ENCODE peak calls at places on chromosomes 16 and 17, in ten cellular contexts. N, I, A, H, P, C, F, B, Y and K are unnamed samples.

GRCh38 chr16:1338119-1338730 is 4.8 kb downstream of the BAIAP3 start:
- DNase-seq in N (no peak), I (no peak), A (peak), H (peak), P (no peak), C (no peak), F (no peak), B (peak), Y (no peak), K (no peak)

GRCh38 chr17:40219073-40219860 is at the start of gene WIPF2:
- DNase-seq in N (peak), I (peak), A (peak), H (peak), P (peak), C (peak), F (peak), B (peak), Y (peak), K (peak)

GRCh38 chr16:25855818-25856217 is 164.1 kb downstream of the HS3ST4 start:
- DNase-seq in N (no peak), I (no peak), A (no peak), H (no peak), P (no peak), C (no peak), F (no peak), B (no peak), Y (no peak), K (no peak)

GRCh38 chr17:17052462-17053221 is 10.4 kb downstream of the MPRIP start:
- DNase-seq in N (no peak), I (no peak), A (no peak), H (no peak), P (no peak), C (no peak), F (no peak), B (no peak), Y (no peak), K (no peak)

GRCh38 chr17:15233022-15233805 is 31.9 kb downstream of the PMP22 start:
- DNase-seq in N (peak), I (no peak), A (no peak), H (no peak), P (no peak), C (no peak), F (no peak), B (no peak), Y (no peak), K (no peak)

GRCh38 chr16:75620326-75621169 is 2.5 kb downstream of the ADAT1 start:
- DNase-seq in N (no peak), I (no peak), A (no peak), H (peak), P (no peak), C (no peak), F (no peak), B (no peak), Y (no peak), K (no peak)

GRCh38 chr17:76266244-76266938 is 1.2 kb downstream of the UBALD2 start:
- DNase-seq in N (peak), I (no peak), A (peak), H (peak), P (no peak), C (no peak), F (no peak), B (peak), Y (no peak), K (no peak)

GRCh38 chr17:38560503-38561318 is 45.0 kb downstream of the SRCIN1 start:
- DNase-seq in N (peak), I (no peak), A (no peak), H (no peak), P (no peak), C (no peak), F (no peak), B (no peak), Y (peak), K (no peak)

GRCh38 chr17:65985571-65985970 is 206.4 kb downstream of the CEP112 start:
- DNase-seq in N (peak), I (no peak), A (no peak), H (no peak), P (no peak), C (no peak), F (no peak), B (no peak), Y (no peak), K (no peak)

GRCh38 chr16:66717112-66717675 is 20.7 kb upstream of the CMTM4 start:
- DNase-seq in N (peak), I (no peak), A (no peak), H (peak), P (no peak), C (no peak), F (no peak), B (no peak), Y (no peak), K (no peak)

GRCh38 chr16:46972971-46973456 is 460 bp downstream of the DNAJA2 start:
- DNase-seq in N (no peak), I (peak), A (peak), H (peak), P (no peak), C (no peak), F (no peak), B (peak), Y (peak), K (peak)

GRCh38 chr16:19359556-19359955 is 58.1 kb upstream of the TMC5 start:
- DNase-seq in N (no peak), I (no peak), A (no peak), H (no peak), P (no peak), C (no peak), F (no peak), B (no peak), Y (no peak), K (no peak)

GRCh38 chr16:52350031-52350430 is 196.9 kb downstream of the TOX3 start:
- DNase-seq in N (no peak), I (no peak), A (no peak), H (no peak), P (no peak), C (no peak), F (no peak), B (no peak), Y (no peak), K (no peak)

GRCh38 chr16:15811778-15812750 is 44.8 kb downstream of the MYH11 start:
- DNase-seq in N (peak), I (no peak), A (peak), H (no peak), P (no peak), C (no peak), F (no peak), B (no peak), Y (peak), K (no peak)

GRCh38 chr16:13733561-13733960 is 186.4 kb upstream of the ERCC4 start:
- DNase-seq in N (no peak), I (no peak), A (no peak), H (no peak), P (no peak), C (no peak), F (no peak), B (no peak), Y (no peak), K (no peak)

GRCh38 chr17:5539286-5539685 is 45.0 kb downstream of the NLRP1 start:
- DNase-seq in N (no peak), I (no peak), A (no peak), H (no peak), P (no peak), C (no peak), F (no peak), B (no peak), Y (peak), K (no peak)

GRCh38 chr17:39981207-39982068 is 831 bp downstream of the PSMD3 start:
- DNase-seq in N (no peak), I (no peak), A (no peak), H (no peak), P (no peak), C (no peak), F (no peak), B (no peak), Y (no peak), K (no peak)

GRCh38 chr17:71899317-71899716 is 221.5 kb upstream of the SOX9 start:
- DNase-seq in N (peak), I (no peak), A (no peak), H (no peak), P (no peak), C (no peak), F (no peak), B (no peak), Y (no peak), K (no peak)

GRCh38 chr17:27466748-27467375 is 10.6 kb downstream of the KSR1 start:
- DNase-seq in N (no peak), I (no peak), A (no peak), H (no peak), P (no peak), C (no peak), F (no peak), B (no peak), Y (no peak), K (peak)

GRCh38 chr17:30950669-30951399 is 20.0 kb upstream of the RNF135 start:
- DNase-seq in N (peak), I (peak), A (peak), H (peak), P (no peak), C (no peak), F (peak), B (peak), Y (no peak), K (peak)

GRCh38 chr16:57807252-57807967 is 5.1 kb upstream of the KIFC3 start:
- DNase-seq in N (no peak), I (no peak), A (no peak), H (no peak), P (no peak), C (no peak), F (no peak), B (no peak), Y (no peak), K (no peak)

GRCh38 chr17:10197721-10198508 is 491 bp downstream of the GAS7 start:
- DNase-seq in N (no peak), I (no peak), A (no peak), H (no peak), P (no peak), C (no peak), F (no peak), B (peak), Y (peak), K (peak)

GRCh38 chr16:704552-705380 is 835 bp downstream of the FBXL16 start:
- DNase-seq in N (no peak), I (no peak), A (no peak), H (no peak), P (no peak), C (no peak), F (no peak), B (no peak), Y (no peak), K (no peak)

GRCh38 chr16:65704866-65705265 is 583.0 kb upstream of the CDH11 start:
- DNase-seq in N (no peak), I (no peak), A (no peak), H (no peak), P (no peak), C (no peak), F (no peak), B (no peak), Y (no peak), K (no peak)

GRCh38 chr17:48997103-48997826 is at the start of gene IGF2BP1:
- DNase-seq in N (peak), I (no peak), A (no peak), H (no peak), P (no peak), C (no peak), F (no peak), B (no peak), Y (no peak), K (no peak)

GRCh38 chr16:27174007-27174406 is 29.3 kb upstream of the KDM8 start:
- DNase-seq in N (no peak), I (no peak), A (no peak), H (peak), P (no peak), C (no peak), F (no peak), B (no peak), Y (no peak), K (no peak)

GRCh38 chr17:76558210-76559095 is 18.6 kb downstream of the PRCD start:
- DNase-seq in N (peak), I (no peak), A (no peak), H (no peak), P (no peak), C (no peak), F (no peak), B (no peak), Y (no peak), K (no peak)

GRCh38 chr17:82772026-82772425 is 20.2 kb downstream of the TBCD start:
- DNase-seq in N (peak), I (no peak), A (no peak), H (peak), P (no peak), C (no peak), F (no peak), B (peak), Y (no peak), K (no peak)

GRCh38 chr17:81399481-81400153 is 4.4 kb downstream of the BAHCC1 start:
- DNase-seq in N (no peak), I (no peak), A (peak), H (no peak), P (no peak), C (no peak), F (no peak), B (no peak), Y (no peak), K (no peak)

GRCh38 chr16:69709456-69710084 is 16.8 kb downstream of the NQO1 start:
- DNase-seq in N (peak), I (no peak), A (no peak), H (no peak), P (no peak), C (peak), F (peak), B (no peak), Y (no peak), K (no peak)

GRCh38 chr16:74817851-74818250 is 43.2 kb upstream of the FA2H start:
- DNase-seq in N (no peak), I (no peak), A (no peak), H (no peak), P (no peak), C (no peak), F (no peak), B (no peak), Y (no peak), K (no peak)

GRCh38 chr16:20409398-20410152 is at the start of gene ACSM5:
- DNase-seq in N (no peak), I (peak), A (peak), H (peak), P (no peak), C (no peak), F (peak), B (peak), Y (peak), K (peak)

DNA sequence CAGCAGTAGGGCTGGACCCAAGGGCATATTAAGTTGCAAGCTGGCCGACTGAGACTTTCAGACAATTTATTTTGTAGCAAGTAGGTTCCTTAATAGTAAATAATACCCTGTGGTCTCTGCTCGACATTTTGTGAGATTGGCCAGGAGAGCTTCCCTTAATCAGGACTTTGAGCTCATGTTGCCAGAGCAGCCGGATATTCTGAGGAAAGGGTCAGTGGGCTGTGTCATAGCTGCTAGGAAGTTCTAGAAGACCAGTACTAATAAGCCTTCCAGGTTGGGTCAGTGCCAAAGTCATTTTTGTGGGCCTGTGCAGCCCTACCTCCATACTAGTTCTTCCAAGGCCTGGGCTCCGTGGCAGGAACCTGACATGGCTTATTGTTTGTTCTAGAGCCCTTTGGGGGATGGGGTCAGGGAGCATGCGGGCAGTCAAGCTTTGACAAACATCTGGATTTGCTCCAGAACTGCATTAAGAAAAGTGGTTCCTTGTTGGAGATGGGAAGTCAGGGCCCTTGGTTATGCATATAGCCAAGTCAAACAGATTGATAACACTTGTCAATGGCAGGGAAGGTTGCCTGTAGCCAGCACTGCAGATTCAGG is 7.5 kb downstream of the ALKBH5 start:
- DNase-seq in N (no peak), I (no peak), A (peak), H (no peak), P (no peak), C (no peak), F (peak), B (peak), Y (no peak), K (peak)
- H3K27ac ChIP-seq in N (no peak), I (peak), A (peak), H (peak), P (peak), C (no peak), F (no peak), B (peak), Y (peak), K (peak)

GRCh38 chr17:60819447-60820130 is 141.9 kb downstream of the BCAS3 start:
- DNase-seq in N (no peak), I (no peak), A (no peak), H (no peak), P (no peak), C (no peak), F (no peak), B (no peak), Y (no peak), K (no peak)

GRCh38 chr17:60825351-60825750 is 147.7 kb downstream of the BCAS3 start:
- DNase-seq in N (no peak), I (no peak), A (no peak), H (no peak), P (no peak), C (no peak), F (no peak), B (no peak), Y (no peak), K (no peak)

GRCh38 chr17:60827920-60828319 is 150.3 kb downstream of the BCAS3 start:
- DNase-seq in N (no peak), I (no peak), A (no peak), H (no peak), P (no peak), C (no peak), F (no peak), B (no peak), Y (no peak), K (no peak)

GRCh38 chr17:60823520-60823919 is 145.9 kb downstream of the BCAS3 start:
- DNase-seq in N (no peak), I (no peak), A (no peak), H (no peak), P (no peak), C (no peak), F (no peak), B (no peak), Y (no peak), K (no peak)
- TF ChIP-seq POLR2A in N (no peak), I (no peak), A (no peak), H (no peak), P (no peak), C (no peak), F (no peak), B (no peak), Y (no peak), K (no peak)

DNA sequence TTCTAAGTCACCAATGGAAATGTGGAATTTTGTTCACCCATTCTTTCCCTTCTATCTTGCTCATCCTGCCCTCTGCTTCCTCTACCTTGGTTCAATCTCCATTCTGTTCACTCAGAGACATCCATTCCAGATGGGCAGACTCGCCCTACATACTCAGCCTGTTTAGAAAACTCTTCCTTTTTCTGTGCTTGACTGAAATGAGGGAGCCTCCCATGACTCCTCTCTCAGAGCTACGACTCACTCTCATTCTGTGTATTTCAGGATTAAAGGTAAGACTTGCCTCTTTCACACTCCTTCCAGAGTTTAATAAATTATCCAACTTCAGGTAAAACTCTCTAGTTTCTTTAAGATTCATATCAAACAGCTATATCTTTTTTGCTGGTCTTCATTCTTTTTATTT is 182.8 kb downstream of the HS3ST3A1 start:
- DNase-seq in N (peak), I (no peak), A (no peak), H (no peak), P (no peak), C (no peak), F (no peak), B (no peak), Y (no peak), K (no peak)
- H3K27ac ChIP-seq in N (no peak), I (no peak), A (no peak), H (no peak), P (no peak), C (no peak), F (no peak), B (no peak), Y (no peak), K (no peak)

DNA sequence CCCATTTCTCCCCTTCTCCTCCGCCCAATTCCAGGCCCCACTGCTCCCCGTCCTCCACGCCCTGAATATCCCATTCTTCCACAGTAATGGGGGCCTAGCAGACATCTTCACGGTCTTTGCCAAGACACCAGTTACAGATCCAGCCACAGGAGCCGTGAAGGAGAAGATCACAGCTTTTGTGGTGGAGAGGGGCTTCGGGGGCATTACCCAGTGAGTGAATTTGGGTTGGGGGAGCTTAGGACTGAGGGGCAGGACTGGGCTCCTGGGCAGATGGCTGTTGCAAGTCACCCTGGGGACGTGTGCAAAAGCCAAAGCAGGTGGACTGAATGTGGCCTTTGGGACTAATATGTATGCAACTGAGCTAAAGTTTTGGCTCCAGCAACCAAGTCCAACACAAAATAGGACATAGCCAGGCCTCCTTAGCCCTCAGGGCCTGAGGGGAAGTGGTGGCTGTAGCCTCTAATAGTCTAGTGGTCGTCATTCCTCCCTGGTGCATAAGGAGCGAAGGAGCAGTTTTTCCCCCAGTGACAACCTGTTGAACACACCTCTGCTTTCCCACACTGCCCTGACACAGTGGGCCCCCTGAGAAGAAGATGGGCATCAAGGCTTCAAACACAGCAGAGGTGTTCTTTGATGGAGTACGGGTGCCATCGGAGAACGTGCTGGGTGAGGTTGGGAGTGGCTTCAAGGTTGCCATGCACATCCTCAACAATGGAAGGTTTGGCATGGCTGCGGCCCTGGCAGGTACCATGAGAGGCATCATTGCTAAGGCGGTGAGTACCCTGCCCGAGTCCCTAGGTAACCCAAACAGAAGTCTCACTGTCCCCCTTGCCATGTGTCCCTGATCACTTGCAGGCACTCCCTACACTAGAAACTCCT is 2.6 kb downstream of the ACADVL start:
- DNase-seq in N (no peak), I (no peak), A (no peak), H (no peak), P (no peak), C (no peak), F (no peak), B (peak), Y (peak), K (no peak)
- TF ChIP-seq POLR2A in N (no peak), I (no peak), A (no peak), H (no peak), P (no peak), C (no peak), F (no peak), B (no peak), Y (no peak), K (no peak)

GRCh38 chr17:32567086-32567485 is 80.3 kb downstream of the CDK5R1 start:
- DNase-seq in N (no peak), I (no peak), A (no peak), H (no peak), P (no peak), C (no peak), F (no peak), B (no peak), Y (no peak), K (no peak)

GRCh38 chr17:32567511-32567910 is 80.7 kb downstream of the CDK5R1 start:
- DNase-seq in N (no peak), I (no peak), A (no peak), H (no peak), P (no peak), C (no peak), F (no peak), B (no peak), Y (no peak), K (no peak)

GRCh38 chr17:32564325-32564724 is 77.5 kb downstream of the CDK5R1 start:
- DNase-seq in N (no peak), I (no peak), A (no peak), H (no peak), P (no peak), C (no peak), F (no peak), B (no peak), Y (no peak), K (no peak)

GRCh38 chr17:32565401-32565800 is 78.6 kb downstream of the CDK5R1 start:
- DNase-seq in N (no peak), I (no peak), A (no peak), H (no peak), P (no peak), C (no peak), F (no peak), B (no peak), Y (no peak), K (no peak)

DNA sequence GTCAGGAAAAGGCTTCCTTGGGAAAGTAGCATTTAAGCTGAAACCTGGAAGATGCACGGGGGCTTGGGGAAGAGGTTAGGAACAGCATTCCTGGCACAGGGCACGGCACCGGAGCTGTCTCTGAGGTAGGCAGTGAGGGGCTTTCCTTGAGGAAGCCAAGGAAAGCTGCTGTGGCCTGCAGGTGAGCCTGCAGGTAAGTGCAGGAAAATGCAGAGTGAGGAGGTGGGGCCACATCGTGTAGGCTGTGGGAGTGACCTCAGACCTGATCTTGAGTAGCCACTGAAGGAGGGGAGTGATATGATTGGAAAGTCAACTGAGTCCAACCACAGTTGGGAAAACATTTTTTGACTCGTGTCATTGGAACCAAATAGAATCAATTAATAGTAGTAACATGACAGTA is 79.5 kb downstream of the CDK5R1 start:
- DNase-seq in N (no peak), I (no peak), A (no peak), H (no peak), P (no peak), C (no peak), F (no peak), B (no peak), Y (no peak), K (no peak)
- H3K27ac ChIP-seq in N (no peak), I (no peak), A (no peak), H (no peak), P (peak), C (no peak), F (no peak), B (no peak), Y (no peak), K (no peak)